ENCODE peak calls at places on chromosomes 1 and 21, in five cellular contexts. K is Jurkat, Clone E6-1; V is HAP-1; Q is H7; I is tibial artery. O is an unnamed sample.

GRCh38 chr21:34330055-34330454 is 33.8 kb upstream of the KCNE2 start:
- DNase-seq in Q (no peak), K (no peak), I (no peak), V (no peak), O (no peak)

GRCh38 chr21:45837936-45838335 is 143.6 kb upstream of the COL6A1 start:
- DNase-seq in K (no peak), Q (no peak), V (no peak), I (no peak), O (no peak)

GRCh38 chr1:83060216-83060615 is 938.7 kb downstream of the TTLL7 start:
- DNase-seq in Q (no peak), K (no peak), V (peak; percentile 39), I (no peak), O (no peak)

GRCh38 chr1:8082945-8083344 is 56.8 kb upstream of the ERRFI1 start:
- DNase-seq in I (no peak), K (no peak), V (no peak), Q (no peak), O (no peak)

GRCh38 chr1:68324316-68324715 is 92.0 kb upstream of the WLS start:
- DNase-seq in V (no peak), K (no peak), I (no peak), Q (no peak), O (no peak)

GRCh38 chr1:209583408-209583807 is at the start of gene CAMK1G:
- DNase-seq in I (no peak), K (no peak), Q (peak; percentile 76), V (peak; percentile 35), O (no peak)

GRCh38 chr1:48026701-48027532 is 29.7 kb upstream of the TRABD2B start:
- DNase-seq in I (no peak), K (no peak), V (no peak), Q (no peak), O (no peak)

GRCh38 chr21:45132841-45133573 is 58.6 kb downstream of the ADARB1 start:
- DNase-seq in I (peak; percentile 81), V (no peak), K (no peak), Q (no peak), O (no peak)

GRCh38 chr1:225711236-225711937 is 58.5 kb upstream of the ENAH start:
- DNase-seq in I (no peak), K (no peak), V (no peak), Q (no peak), O (no peak)

GRCh38 chr1:65072845-65073244 is 75.2 kb upstream of the AK4 start:
- DNase-seq in I (no peak), K (no peak), V (no peak), Q (no peak), O (no peak)

GRCh38 chr1:55380313-55380970 is 165.3 kb upstream of the USP24 start:
- DNase-seq in I (peak; percentile 75), V (no peak), Q (no peak), K (no peak), O (no peak)

GRCh38 chr21:37767984-37768383 is 148.3 kb downstream of the KCNJ6 start:
- DNase-seq in I (no peak), V (no peak), K (no peak), Q (no peak), O (no peak)

DNA sequence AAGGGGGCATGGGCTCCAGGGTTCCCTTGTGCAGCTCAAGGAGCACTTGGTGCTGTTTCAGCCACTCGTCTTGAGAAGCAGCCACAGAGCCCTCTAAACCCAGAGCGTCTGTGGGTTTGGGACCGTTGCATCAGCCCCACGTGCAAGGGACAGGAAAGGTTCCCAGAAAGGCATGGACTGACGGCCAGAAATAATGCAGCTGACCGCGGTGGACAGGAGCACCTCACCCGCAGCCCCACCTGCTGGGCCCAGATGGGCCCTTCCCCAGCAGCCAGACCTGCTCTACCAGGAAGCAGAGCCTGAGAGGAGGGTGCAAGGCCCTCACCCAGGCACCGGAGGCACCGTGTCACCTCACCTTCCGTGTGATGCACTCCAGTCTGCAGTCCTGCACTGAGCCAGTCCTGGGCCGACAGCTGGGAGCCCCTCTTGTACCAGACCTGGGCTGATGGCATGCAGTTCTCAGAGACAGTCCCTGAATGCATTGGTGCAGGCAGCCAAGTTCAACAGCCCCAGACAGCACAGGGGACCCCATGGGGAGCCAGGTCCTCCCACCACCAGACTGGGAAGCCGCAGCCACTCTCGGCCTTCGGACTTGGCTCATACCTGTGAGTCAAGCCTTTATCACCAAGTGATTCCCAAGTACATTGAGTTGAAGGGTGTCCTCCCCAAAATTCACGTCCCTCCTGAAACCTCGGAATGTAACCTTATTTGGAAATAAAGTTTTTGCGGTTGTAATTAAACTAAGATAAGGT is 4.8 kb upstream of the TFF3 start:
- DNase-seq in Q (peak; percentile 46), V (no peak), I (no peak), K (no peak), O (no peak)
- H3K4me3 ChIP-seq in Q (no peak overlapping the region), V (no peak overlapping the region), I (no peak overlapping the region), K (no peak overlapping the region), O (no peak overlapping the region)

GRCh38 chr1:25650219-25650576 is 33.6 kb downstream of the MAN1C1 start:
- DNase-seq in I (no peak), V (no peak), K (no peak), Q (no peak), O (no peak)
- H3K4me3 ChIP-seq in I (no peak overlapping the region), V (no peak overlapping the region), K (no peak overlapping the region), Q (no peak overlapping the region), O (no peak overlapping the region)

GRCh38 chr1:200247513-200247912 is 162.3 kb downstream of the ZNF281 start:
- DNase-seq in Q (no peak), I (no peak), K (no peak), V (no peak), O (no peak)
- H3K4me3 ChIP-seq in Q (no peak overlapping the region), I (no peak overlapping the region), K (no peak overlapping the region), V (no peak overlapping the region), O (no peak overlapping the region)

GRCh38 chr1:198883184-198883583 is 244.3 kb downstream of the PTPRC start:
- DNase-seq in I (no peak), V (no peak), Q (no peak), K (no peak), O (no peak)

GRCh38 chr1:198878566-198878965 is 239.7 kb downstream of the PTPRC start:
- DNase-seq in V (no peak), I (no peak), Q (no peak), K (no peak), O (no peak)

GRCh38 chr1:198880397-198880796 is 241.6 kb downstream of the PTPRC start:
- DNase-seq in I (no peak), V (no peak), Q (no peak), K (no peak), O (no peak)

GRCh38 chr1:198880818-198881597 is 242.2 kb downstream of the PTPRC start:
- DNase-seq in K (no peak), I (no peak), V (no peak), Q (no peak), O (no peak)

GRCh38 chr1:198879711-198880306 is 241.0 kb downstream of the PTPRC start:
- DNase-seq in Q (no peak), K (no peak), V (no peak), I (no peak), O (no peak)
- H3K4me3 ChIP-seq in Q (no peak overlapping the region), K (no peak overlapping the region), V (no peak overlapping the region), I (no peak overlapping the region), O (no peak overlapping the region)

GRCh38 chr1:42167611-42168396 is 3.3 kb upstream of the GUCA2A start:
- DNase-seq in I (no peak), K (no peak), Q (no peak), V (no peak), O (no peak)

GRCh38 chr1:42168798-42169197 is 4.3 kb upstream of the GUCA2A start:
- DNase-seq in I (no peak), V (no peak), K (no peak), Q (no peak), O (no peak)

GRCh38 chr1:42170779-42171621 is 6.5 kb upstream of the GUCA2A start:
- DNase-seq in I (no peak), K (no peak), Q (no peak), V (no peak), O (no peak)

GRCh38 chr1:42165511-42166210 is 1.1 kb upstream of the GUCA2A start:
- DNase-seq in Q (no peak), K (no peak), V (peak; percentile 84), I (no peak), O (peak; percentile 90)

GRCh38 chr1:42168397-42168682 is 3.8 kb upstream of the GUCA2A start:
- DNase-seq in Q (no peak), I (no peak), V (no peak), K (no peak), O (no peak)
- H3K4me3 ChIP-seq in Q (no peak overlapping the region), I (no peak overlapping the region), V (no peak overlapping the region), K (no peak overlapping the region), O (no peak overlapping the region)